ENCODE peak calls at places on chromosome X, in four cellular contexts. S, G, H and E are unnamed samples.

GRCh38 chrX:68163446-68163845 is 269.8 kb downstream of the OPHN1 start:
- DNase-seq in G (no peak), H (no peak), S (no peak), E (peak)

GRCh38 chrX:25968920-25969319 is 169.2 kb upstream of the MAGEB18 start:
- DNase-seq in G (no peak), H (no peak), S (no peak), E (peak)

GRCh38 chrX:47146936-47147859 is 2.2 kb downstream of the RBM10 start:
- DNase-seq in H (no peak), G (no peak), S (no peak), E (no peak)

GRCh38 chrX:86910027-86910426 is 607.6 kb upstream of the KLHL4 start:
- DNase-seq in S (no peak), G (no peak), H (no peak), E (no peak)

GRCh38 chrX:132488819-132489255 is at the start of gene MBNL3:
- DNase-seq in G (peak), S (no peak), H (peak), E (peak)

GRCh38 chrX:153862369-153863250 is 23.4 kb downstream of the L1CAM start:
- DNase-seq in G (no peak), S (no peak), H (no peak), E (no peak)

GRCh38 chrX:136529795-136530194 is 2.2 kb upstream of the VGLL1 start:
- DNase-seq in H (no peak), S (no peak), G (no peak), E (no peak)

GRCh38 chrX:77704881-77705280 is 81.1 kb downstream of the ATRX start:
- DNase-seq in G (no peak), S (no peak), H (no peak), E (no peak)

GRCh38 chrX:40908026-40908425 is 172.7 kb upstream of the MED14 start:
- DNase-seq in H (no peak), S (no peak), G (no peak), E (peak)

GRCh38 chrX:39654952-39655351 is 442.8 kb downstream of the BCOR start:
- DNase-seq in H (no peak), S (no peak), G (no peak), E (no peak)

GRCh38 chrX:125131146-125131545 is 188.5 kb upstream of the TEX13C start:
- DNase-seq in S (no peak), H (no peak), G (no peak), E (no peak)

GRCh38 chrX:153412746-153413720 is 1.8 kb downstream of the ZFP92 start:
- DNase-seq in S (no peak), G (no peak), H (no peak), E (no peak)

GRCh38 chrX:110145854-110146253 is 142.9 kb downstream of the TMEM164 start:
- DNase-seq in H (peak), G (no peak), S (no peak), E (peak)

GRCh38 chrX:113510586-113510985 is 670.0 kb upstream of the AMOT start:
- DNase-seq in S (no peak), H (no peak), G (no peak), E (no peak)

GRCh38 chrX:13761606-13762005 is 27.1 kb downstream of the OFD1 start:
- DNase-seq in S (no peak), G (no peak), H (no peak), E (peak)

GRCh38 chrX:53594354-53594753 is 92.2 kb downstream of the HUWE1 start:
- DNase-seq in H (no peak), G (no peak), S (no peak), E (peak)

GRCh38 chrX:136259543-136259942 is 8.3 kb upstream of the MAP7D3 start:
- DNase-seq in H (no peak), G (no peak), S (no peak), E (peak)

GRCh38 chrX:66728818-66729271 is 90.0 kb upstream of the EDA2R start:
- DNase-seq in S (no peak), G (peak), H (peak), E (peak)

GRCh38 chrX:41526925-41527324 is 79.8 kb downstream of the NYX start:
- DNase-seq in G (no peak), H (no peak), S (no peak), E (no peak)

GRCh38 chrX:17610788-17611187 is 126.5 kb upstream of the SCML1 start:
- DNase-seq in G (no peak), H (no peak), S (no peak), E (no peak)

GRCh38 chrX:28880136-28880535 is 292.9 kb downstream of the IL1RAPL1 start:
- DNase-seq in G (no peak), S (no peak), H (no peak), E (peak)

GRCh38 chrX:54447461-54447860 is 7.3 kb downstream of the TSR2 start:
- DNase-seq in H (no peak), S (no peak), G (no peak), E (peak)

GRCh38 chrX:115367455-115367854 is 77.9 kb downstream of the LUZP4 start:
- DNase-seq in G (no peak), S (no peak), H (no peak), E (peak)

GRCh38 chrX:51894697-51895336 is 1.4 kb downstream of the MAGED1 start:
- DNase-seq in S (no peak), H (peak), G (no peak), E (peak)

GRCh38 chrX:154738013-154738738 is 12.7 kb downstream of the GAB3 start:
- DNase-seq in H (no peak), G (no peak), S (no peak), E (peak)

GRCh38 chrX:135295944-135296305 is 13.4 kb upstream of the ETDC start:
- DNase-seq in G (no peak), H (no peak), S (no peak), E (no peak)

GRCh38 chrX:119690921-119691716 is 1.8 kb downstream of the SEPTIN6 start:
- DNase-seq in G (no peak), S (no peak), H (no peak), E (peak)

GRCh38 chrX:47078129-47079043 is at the start of gene RGN:
- DNase-seq in S (no peak), H (no peak), G (no peak), E (no peak)

GRCh38 chrX:140712413-140713173 is 3.0 kb downstream of the LINC00632 start:
- DNase-seq in H (peak), G (no peak), S (no peak), E (peak)

GRCh38 chrX:78029663-78030062 is 60.2 kb upstream of the PGAM4 start:
- DNase-seq in H (no peak), S (no peak), G (no peak), E (peak)

GRCh38 chrX:154603438-154604430 is 15.3 kb downstream of the CTAG1B start:
- DNase-seq in S (peak), H (no peak), G (no peak), E (peak)

GRCh38 chrX:21933077-21933476 is 7.4 kb upstream of the SMS start:
- DNase-seq in H (no peak), S (no peak), G (no peak), E (no peak)

GRCh38 chrX:107483976-107484726 is 34.7 kb downstream of the FRMPD3 start:
- DNase-seq in H (no peak), S (no peak), G (no peak), E (peak)

GRCh38 chrX:43956034-43956433 is 17.2 kb downstream of the NDP start:
- DNase-seq in G (no peak), H (no peak), S (no peak), E (no peak)

GRCh38 chrX:134484039-134484438 is 24.1 kb downstream of the HPRT1 start:
- DNase-seq in H (no peak), G (no peak), S (peak), E (peak)

GRCh38 chrX:86806786-86807185 is 658.5 kb downstream of the DACH2 start:
- DNase-seq in H (no peak), S (peak), G (no peak), E (no peak)